ENCODE peak calls at places on chromosomes 12 and 14, in eight cellular contexts. H is tibial nerve, P is A549, S is esophagus muscularis mucosa, L is suprapubic skin, I is transverse colon, M is stomach, K is H1. O is an unnamed sample. For H3K4me1, the result is how much of the 10 kb centered on the place peaks cover.

GRCh38 chr12:87157791-87158190 is 871.4 kb downstream of the C12orf50 start:
- DNase-seq in H (no peak), P (peak), S (no peak), L (no peak), I (no peak), M (no peak), K (no peak), O (no peak)

GRCh38 chr14:95818581-95818980 is 58.1 kb upstream of the TUNAR start:
- DNase-seq in H (no peak), P (no peak), S (peak), L (no peak), I (no peak), M (no peak), K (peak), O (no peak)

GRCh38 chr14:32254952-32255679 is 52.0 kb upstream of the RNU6-8 start:
- DNase-seq in H (peak), P (peak), S (no peak), L (no peak), I (peak), M (peak), K (peak), O (peak)

GRCh38 chr12:68958337-68958736 is 25.4 kb upstream of the CPM start:
- DNase-seq in H (no peak), P (no peak), S (peak), L (no peak), I (no peak), M (no peak), K (no peak), O (no peak)

GRCh38 chr12:118188690-118189371 is 52.9 kb downstream of the PEBP1 start:
- DNase-seq in H (peak), P (no peak), S (no peak), L (no peak), I (no peak), M (no peak), K (no peak), O (peak)

GRCh38 chr12:56084958-56085543 is 5.1 kb downstream of the ERBB3 start:
- DNase-seq in H (no peak), P (peak), S (no peak), L (no peak), I (peak), M (peak), K (peak), O (no peak)

GRCh38 chr14:49999826-50000214 is 106.9 kb downstream of the ARF6 start:
- DNase-seq in H (no peak), P (no peak), S (no peak), L (no peak), I (no peak), M (no peak), K (no peak), O (no peak)

GRCh38 chr14:77061630-77062029 is 33.1 kb upstream of the IRF2BPL start:
- DNase-seq in H (no peak), P (no peak), S (no peak), L (no peak), I (no peak), M (no peak), K (no peak), O (no peak)

GRCh38 chr12:22234561-22234960 is 99.9 kb downstream of the ST8SIA1 start:
- DNase-seq in H (no peak), P (no peak), S (no peak), L (no peak), I (no peak), M (no peak), K (no peak), O (no peak)

GRCh38 chr12:132163911-132164288 is 19.6 kb downstream of the NOC4L start:
- DNase-seq in H (no peak), P (no peak), S (no peak), L (no peak), I (no peak), M (no peak), K (no peak), O (no peak)
- TF ChIP-seq CTCF in H (no peak), P (no peak), S (no peak), L (no peak), I (no peak), M (no peak), K (peak), O (no peak)

DNA sequence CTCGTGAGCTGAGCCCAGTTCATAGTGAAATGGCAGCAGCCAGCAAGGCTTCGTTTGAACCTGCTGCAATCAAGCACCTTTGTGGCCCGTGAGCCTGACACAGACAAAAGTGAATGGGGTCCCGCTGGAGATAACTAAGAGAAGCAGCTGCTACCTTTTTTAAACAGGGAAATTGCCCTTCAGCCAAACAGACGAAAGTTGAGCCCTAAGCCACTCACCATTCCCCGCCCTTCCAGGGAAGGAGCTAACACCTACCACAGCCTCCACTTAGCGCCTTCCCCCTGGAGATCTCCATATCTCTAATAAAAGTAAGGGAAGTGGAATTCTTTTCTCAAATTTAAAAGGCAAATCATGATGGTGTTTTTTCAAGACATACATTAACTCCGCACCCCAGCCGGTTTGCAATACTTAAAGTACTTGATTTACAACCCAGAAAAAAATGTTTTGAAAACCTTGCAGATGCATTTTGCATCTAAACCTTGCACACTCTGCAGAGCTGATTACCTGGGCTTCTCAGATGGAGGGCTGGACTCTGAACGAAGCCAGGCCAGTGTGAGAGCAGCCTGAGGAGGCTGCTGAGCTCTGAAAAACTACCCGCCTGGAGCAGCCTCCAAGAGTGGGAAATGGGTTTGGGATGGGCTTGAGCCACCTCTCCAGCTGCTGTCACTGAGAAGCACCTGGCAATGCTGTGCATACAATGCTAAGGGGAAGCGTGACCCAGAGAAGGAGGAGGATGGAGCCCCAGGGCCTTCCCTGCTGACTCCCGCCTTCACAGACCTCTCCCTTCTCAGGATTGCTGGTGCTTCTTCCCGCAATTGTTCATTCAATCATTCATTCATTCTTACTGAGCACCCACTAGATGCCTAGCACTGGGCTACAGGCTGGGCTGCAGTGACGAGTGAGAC is 10.0 kb downstream of the NUAK1 start:
- DNase-seq in H (no peak), P (no peak), S (no peak), L (no peak), I (no peak), M (no peak), K (no peak), O (no peak)
- H3K4me1 ChIP-seq in H (half or more), P (half or more), S (under half), L (half or more), I (under half), M (under half), K (under half), O (under half)

GRCh38 chr12:3311491-3312103 is 179.4 kb upstream of the PRMT8 start:
- DNase-seq in H (no peak), P (no peak), S (no peak), L (no peak), I (no peak), M (no peak), K (no peak), O (no peak)

GRCh38 chr12:3314306-3314663 is 176.7 kb upstream of the PRMT8 start:
- DNase-seq in H (no peak), P (no peak), S (no peak), L (no peak), I (no peak), M (no peak), K (no peak), O (no peak)

GRCh38 chr12:3315201-3315661 is 175.8 kb upstream of the PRMT8 start:
- DNase-seq in H (peak), P (no peak), S (no peak), L (peak), I (peak), M (peak), K (no peak), O (peak)

GRCh38 chr12:3313066-3313465 is 177.9 kb upstream of the PRMT8 start:
- DNase-seq in H (no peak), P (no peak), S (no peak), L (no peak), I (no peak), M (no peak), K (no peak), O (no peak)

DNA sequence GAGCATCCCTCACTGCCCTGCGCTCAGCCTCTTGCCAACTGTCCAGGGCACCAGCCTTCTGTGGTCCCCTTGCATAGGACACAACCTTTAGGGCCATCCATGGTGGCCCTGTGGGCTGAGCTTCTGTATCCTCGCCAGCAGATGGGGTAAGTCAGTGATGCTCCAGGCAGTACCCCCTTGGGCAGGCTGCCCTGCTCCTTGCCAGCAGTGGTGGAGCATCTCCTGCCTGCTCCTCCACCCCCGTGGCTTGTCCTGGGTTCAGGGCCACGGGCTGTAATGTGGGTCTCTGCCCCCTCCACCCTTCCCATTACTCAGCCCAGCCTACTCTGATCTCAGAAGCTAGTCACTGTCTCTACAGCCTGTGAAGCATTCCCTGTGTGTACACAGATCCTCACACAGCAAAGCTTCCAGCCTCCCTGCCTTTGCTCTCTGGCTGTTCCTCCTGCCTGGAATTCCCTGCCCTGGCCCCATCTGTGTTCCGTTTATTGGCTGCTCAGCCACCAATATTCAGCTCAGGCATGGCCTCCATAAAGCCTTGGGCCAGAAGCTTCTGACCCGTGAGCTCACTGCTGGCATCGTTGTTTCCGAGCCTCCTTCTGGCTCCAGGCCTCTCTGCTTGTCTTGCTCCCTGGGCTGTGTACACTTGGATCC is 177.2 kb upstream of the PRMT8 start:
- DNase-seq in H (no peak), P (peak), S (no peak), L (no peak), I (no peak), M (no peak), K (no peak), O (no peak)
- TF ChIP-seq EP300 in H (no peak), P (no peak), S (no peak), L (no peak), I (no peak), M (no peak), K (no peak), O (no peak)

DNA sequence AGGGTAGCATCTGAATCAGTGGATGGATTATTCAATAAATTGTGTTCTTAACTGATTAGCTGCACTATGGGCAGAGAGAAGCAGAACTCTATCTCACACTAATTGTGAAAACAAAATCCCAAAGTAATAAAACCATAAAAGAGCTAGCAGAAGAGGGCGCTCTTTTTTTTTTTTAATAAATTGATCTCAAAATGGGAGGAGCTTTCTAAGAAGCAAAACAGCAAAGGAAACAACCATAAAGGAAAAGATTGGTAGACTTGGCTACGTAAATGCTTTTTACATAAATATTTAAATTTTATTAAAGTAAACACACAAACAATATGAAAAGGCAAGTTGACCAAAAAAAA is 1.5 kb upstream of the TM7SF3 start:
- DNase-seq in H (no peak), P (peak), S (no peak), L (no peak), I (no peak), M (no peak), K (no peak), O (no peak)
- TF ChIP-seq CTCF in H (peak), P (peak), S (no peak), L (peak), I (no peak), M (peak), K (peak), O (no peak)

GRCh38 chr12:111393700-111394275 is 11.9 kb upstream of the SH2B3 start:
- DNase-seq in H (peak), P (no peak), S (peak), L (no peak), I (peak), M (no peak), K (no peak), O (peak)

GRCh38 chr12:111394480-111394879 is 11.2 kb upstream of the SH2B3 start:
- DNase-seq in H (no peak), P (no peak), S (peak), L (no peak), I (no peak), M (no peak), K (no peak), O (no peak)

GRCh38 chr12:111398530-111398929 is 7.2 kb upstream of the SH2B3 start:
- DNase-seq in H (no peak), P (no peak), S (no peak), L (no peak), I (no peak), M (no peak), K (no peak), O (no peak)

GRCh38 chr12:111396726-111397445 is 8.8 kb upstream of the SH2B3 start:
- DNase-seq in H (peak), P (peak), S (no peak), L (peak), I (peak), M (peak), K (peak), O (peak)

GRCh38 chr12:111395557-111396187 is 10.1 kb upstream of the SH2B3 start:
- DNase-seq in H (no peak), P (no peak), S (no peak), L (no peak), I (no peak), M (no peak), K (no peak), O (no peak)
- H3K4me1 ChIP-seq in H (under half), P (under half), S (under half), L (under half), I (under half), M (under half), K (under half), O (under half)

DNA sequence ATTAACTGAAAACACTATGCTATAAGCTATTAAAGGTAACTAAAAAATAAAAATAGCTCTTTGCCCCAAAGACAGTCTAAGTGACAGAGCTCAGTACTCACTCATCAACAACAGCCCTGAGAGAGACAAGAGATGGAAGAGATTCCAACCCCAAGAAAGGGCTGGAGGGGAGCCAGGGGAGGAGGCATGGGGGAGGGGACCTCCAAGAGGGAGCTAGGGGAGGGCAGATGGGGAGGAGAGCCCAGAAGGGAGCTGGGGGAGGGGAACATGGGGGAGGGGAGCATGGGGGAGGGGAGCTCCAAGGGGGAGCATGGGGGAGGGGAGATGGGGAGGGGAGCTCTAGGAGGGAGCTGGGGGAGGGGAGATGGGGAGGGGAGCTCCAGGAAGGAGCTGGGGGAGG is 7.7 kb downstream of the SSH1 start:
- DNase-seq in H (no peak), P (no peak), S (no peak), L (no peak), I (no peak), M (no peak), K (no peak), O (no peak)
- TF ChIP-seq EP300 in H (no peak), P (no peak), S (no peak), L (no peak), I (no peak), M (no peak), K (no peak), O (no peak)

GRCh38 chr14:53011053-53011462 is 60.2 kb upstream of the FERMT2 start:
- DNase-seq in H (peak), P (peak), S (peak), L (peak), I (peak), M (peak), K (no peak), O (peak)
- TF ChIP-seq CTCF in H (no peak), P (no peak), S (no peak), L (no peak), I (no peak), M (no peak), K (no peak), O (no peak)

O was measured in sigmoid colon.